ENCODE peak calls at places on chromosomes 1 and 21, in four cellular contexts. O is AG08395; P is stimulated activated CD4-positive, alpha-beta T cell treated with anti-CD3 and anti-CD28 coated beads, Interleukin-2, amount 100 ng/mL, for 48 hours; H is mesothelial cell of epicardium. J is an unnamed sample.

GRCh38 chr1:15441247-15441646 is 3.0 kb downstream of the CTRC start:
- DNase-seq in O (no peak), P (no peak), H (no peak), J (no peak)

GRCh38 chr1:154404984-154405761 is at the start of gene IL6R:
- DNase-seq in P (peak), H (peak), O (peak), J (no peak)

GRCh38 chr1:85611856-85612255 is 31.3 kb downstream of the CCN1 start:
- DNase-seq in P (no peak), O (peak), H (no peak), J (no peak)

GRCh38 chr1:74470936-74471335 is 41.5 kb downstream of the LRRC53 start:
- DNase-seq in O (no peak), P (no peak), H (no peak), J (no peak)

GRCh38 chr21:16419188-16419874 is 689.5 kb downstream of the USP25 start:
- DNase-seq in H (no peak), O (peak), P (no peak), J (no peak)

GRCh38 chr1:60277269-60277668 is 203.7 kb upstream of the C1orf87 start:
- DNase-seq in O (no peak), H (no peak), P (no peak), J (no peak)

GRCh38 chr1:26541816-26542711 is 12.5 kb downstream of the RPS6KA1 start:
- DNase-seq in H (no peak), O (peak), P (peak), J (peak)

GRCh38 chr1:1548591-1548990 is 8.2 kb upstream of the TMEM240 start:
- DNase-seq in P (no peak), O (no peak), H (no peak), J (no peak)

GRCh38 chr1:24801169-24801568 is 55.9 kb downstream of the CLIC4 start:
- DNase-seq in O (no peak), H (no peak), P (no peak), J (no peak)

GRCh38 chr1:220300442-220301121 is 28.3 kb upstream of the RAB3GAP2 start:
- DNase-seq in O (peak), P (no peak), H (peak), J (no peak)

GRCh38 chr1:34518146-34518545 is 236.7 kb upstream of the GJB5 start:
- DNase-seq in O (no peak), H (no peak), P (no peak), J (no peak)

GRCh38 chr1:29416825-29417557 is 180.7 kb downstream of the PTPRU start:
- DNase-seq in P (no peak), O (peak), H (no peak), J (no peak)

GRCh38 chr1:20719871-20720620 is 2.2 kb upstream of the KIF17 start:
- DNase-seq in O (no peak), P (no peak), H (peak), J (no peak)

GRCh38 chr1:213507472-213508223 is 456.6 kb downstream of the RPS6KC1 start:
- DNase-seq in P (no peak), H (no peak), O (no peak), J (no peak)

GRCh38 chr1:226452981-226453380 is 45.1 kb upstream of the PARP1 start:
- DNase-seq in O (no peak), P (no peak), H (no peak), J (no peak)

GRCh38 chr1:229758101-229759036 is 132.3 kb downstream of the URB2 start:
- DNase-seq in H (no peak), O (peak), P (no peak), J (no peak)

GRCh38 chr1:99535470-99536164 is 110.3 kb upstream of the PALMD start:
- DNase-seq in P (no peak), O (no peak), H (no peak), J (no peak)

GRCh38 chr1:44652445-44653106 is 21.7 kb downstream of the TMEM53 start:
- DNase-seq in H (peak), P (peak), O (peak), J (peak)

GRCh38 chr1:111729271-111729921 is 9.8 kb downstream of the INKA2 start:
- DNase-seq in P (no peak), H (no peak), O (no peak), J (no peak)

GRCh38 chr1:241934181-241934815 is 23.3 kb upstream of the BECN2 start:
- DNase-seq in O (peak), H (peak), P (no peak), J (no peak)

GRCh38 chr1:145994391-145995120 is 1.8 kb downstream of the TXNIP start:
- DNase-seq in P (no peak), O (no peak), H (no peak), J (no peak)

GRCh38 chr21:18725653-18726052 is 322.1 kb upstream of the TMPRSS15 start:
- DNase-seq in P (no peak), O (no peak), H (no peak), J (no peak)

GRCh38 chr1:54253480-54253879 is 53.5 kb downstream of the MRPL37 start:
- DNase-seq in O (peak), H (no peak), P (no peak), J (no peak)

GRCh38 chr1:180540697-180541594 is 17.8 kb upstream of the OVAAL start:
- DNase-seq in O (peak), H (no peak), P (no peak), J (no peak)

GRCh38 chr1:234515821-234516241 is 36.9 kb upstream of the TARBP1 start:
- DNase-seq in O (peak), H (no peak), P (no peak), J (no peak)

GRCh38 chr1:212291505-212292134 is 6.4 kb downstream of the PPP2R5A start:
- DNase-seq in P (no peak), O (peak), H (no peak), J (no peak)

GRCh38 chr1:1175221-1176062 is 1.8 kb downstream of the TTLL10 start:
- DNase-seq in H (no peak), O (no peak), P (no peak), J (no peak)

GRCh38 chr1:904271-904950 is 19.3 kb upstream of the SAMD11 start:
- DNase-seq in P (peak), O (peak), H (peak), J (peak)

GRCh38 chr1:23624440-23624839 is 65.1 kb upstream of the ID3 start:
- DNase-seq in O (no peak), P (no peak), H (no peak), J (no peak)

GRCh38 chr1:93005252-93005598 is 44.0 kb upstream of the DIPK1A start:
- DNase-seq in H (no peak), P (no peak), O (no peak), J (no peak)

GRCh38 chr21:36606292-36606982 is 92.5 kb upstream of the SIM2 start:
- DNase-seq in O (no peak), P (no peak), H (no peak), J (no peak)

GRCh38 chr1:204872262-204872881 is 1.7 kb downstream of the NFASC start:
- DNase-seq in P (no peak), H (no peak), O (peak), J (no peak)

GRCh38 chr1:41072051-41072450 is 50.5 kb upstream of the SLFNL1 start:
- DNase-seq in O (peak), P (no peak), H (no peak), J (no peak)

GRCh38 chr1:93735722-93736121 is 54.1 kb upstream of the BCAR3 start:
- DNase-seq in H (no peak), P (no peak), O (peak), J (no peak)

GRCh38 chr1:1204425-1204920 is 1.9 kb downstream of the TNFRSF18 start:
- DNase-seq in O (no peak), P (no peak), H (no peak), J (no peak)